ENCODE peak calls at places on chromosomes 7 and 10, in five cellular contexts. F is cardiac muscle cell, Z is cardiac fibroblast, P is AG10803, R is foreskin fibroblast. T is an unnamed sample.

GRCh38 chr10:110176626-110177025 is 30.8 kb upstream of the MXI1 start:
- DNase-seq in F (no peak), Z (no peak), P (no peak), R (no peak), T (no peak)

GRCh38 chr7:131145770-131146169 is 181.9 kb upstream of the MKLN1 start:
- DNase-seq in F (no peak), Z (no peak), P (no peak), R (no peak), T (no peak)

GRCh38 chr7:31437466-31437865 is 76.4 kb upstream of the ITPRID1 start:
- DNase-seq in F (no peak), Z (no peak), P (no peak), R (no peak), T (no peak)

GRCh38 chr7:7911339-7911738 is 57.3 kb upstream of the GLCCI1 start:
- DNase-seq in F (peak), Z (peak), P (peak), R (peak), T (peak)

GRCh38 chr10:76523215-76523614 is 1091.8 kb downstream of the LRMDA start:
- DNase-seq in F (no peak), Z (peak), P (no peak), R (no peak), T (no peak)

GRCh38 chr7:114243019-114243507 is 171.6 kb upstream of the FOXP2 start:
- DNase-seq in F (no peak), Z (no peak), P (no peak), R (peak), T (peak)

GRCh38 chr10:114181971-114182370 is 2.8 kb downstream of the TDRD1 start:
- DNase-seq in F (no peak), Z (no peak), P (no peak), R (no peak), T (no peak)

GRCh38 chr7:133053321-133053891 is 28.5 kb downstream of the CHCHD3 start:
- DNase-seq in F (peak), Z (peak), P (peak), R (peak), T (peak)

GRCh38 chr7:24972991-24973390 is 7.0 kb downstream of the OSBPL3 start:
- DNase-seq in F (peak), Z (no peak), P (peak), R (peak), T (no peak)

GRCh38 chr10:44463511-44464121 is 78.7 kb upstream of the CXCL12 start:
- DNase-seq in F (no peak), Z (peak), P (peak), R (peak), T (no peak)

GRCh38 chr7:149736478-149737360 is 36.7 kb downstream of the ZNF467 start:
- DNase-seq in F (peak), Z (no peak), P (no peak), R (no peak), T (no peak)

GRCh38 chr10:104582966-104583365 is 58.1 kb upstream of the SORCS3 start:
- DNase-seq in F (no peak), Z (no peak), P (no peak), R (no peak), T (no peak)

GRCh38 chr7:22238354-22239311 is 118.3 kb downstream of the RAPGEF5 start:
- DNase-seq in F (no peak), Z (no peak), P (peak), R (peak), T (no peak)

GRCh38 chr10:42986618-42987017 is 90.3 kb upstream of the RET start:
- DNase-seq in F (no peak), Z (no peak), P (peak), R (no peak), T (no peak)

GRCh38 chr7:163971-164881 is 28.1 kb upstream of the FAM20C start:
- DNase-seq in F (no peak), Z (no peak), P (no peak), R (no peak), T (no peak)

GRCh38 chr7:6151994-6152735 is 120.3 kb downstream of the CYTH3 start:
- DNase-seq in F (no peak), Z (no peak), P (no peak), R (no peak), T (no peak)

GRCh38 chr10:112332509-112333228 is 41.2 kb upstream of the ACSL5 start:
- DNase-seq in F (peak), Z (no peak), P (no peak), R (no peak), T (no peak)

GRCh38 chr10:33015798-33016547 is 57.9 kb upstream of the ITGB1 start:
- DNase-seq in F (peak), Z (peak), P (peak), R (peak), T (no peak)

GRCh38 chr10:114320249-114321116 is 81.4 kb downstream of the VWA2 start:
- DNase-seq in F (no peak), Z (no peak), P (no peak), R (no peak), T (no peak)

GRCh38 chr10:70777063-70777875 is 7.9 kb downstream of the TBATA start:
- DNase-seq in F (no peak), Z (no peak), P (no peak), R (no peak), T (no peak)

GRCh38 chr7:112204776-112205347 is 1.3 kb downstream of the DOCK4 start:
- DNase-seq in F (peak), Z (peak), P (peak), R (no peak), T (no peak)

GRCh38 chr10:89563861-89564478 is 28.6 kb upstream of the SLC16A12 start:
- DNase-seq in F (peak), Z (peak), P (peak), R (peak), T (no peak)

GRCh38 chr10:72911758-72912157 is 18.2 kb downstream of the OIT3 start:
- DNase-seq in F (no peak), Z (no peak), P (no peak), R (no peak), T (no peak)

GRCh38 chr10:61064356-61064755 is 120.4 kb upstream of the RHOBTB1 start:
- DNase-seq in F (no peak), Z (no peak), P (no peak), R (no peak), T (no peak)

GRCh38 chr7:157016352-157017041 is 6.0 kb upstream of the MNX1 start:
- DNase-seq in F (no peak), Z (no peak), P (no peak), R (no peak), T (no peak)

GRCh38 chr10:33413093-33413442 is 78.6 kb upstream of the NRP1 start:
- DNase-seq in F (no peak), Z (no peak), P (no peak), R (no peak), T (no peak)

GRCh38 chr7:94228223-94228622 is 166.5 kb upstream of the COL1A2 start:
- DNase-seq in F (no peak), Z (no peak), P (no peak), R (no peak), T (no peak)

GRCh38 chr7:121178869-121179497 is 149.8 kb upstream of the WNT16 start:
- DNase-seq in F (no peak), Z (no peak), P (no peak), R (no peak), T (no peak)

GRCh38 chr7:157930926-157931466 is 594.2 kb downstream of the DNAJB6 start:
- DNase-seq in F (no peak), Z (no peak), P (no peak), R (no peak), T (no peak)

GRCh38 chr10:35232509-35232908 is 103.8 kb upstream of the CCNY start:
- DNase-seq in F (no peak), Z (no peak), P (peak), R (no peak), T (no peak)

GRCh38 chr10:35237766-35238512 is 98.4 kb upstream of the CCNY start:
- DNase-seq in F (no peak), Z (no peak), P (no peak), R (no peak), T (no peak)

GRCh38 chr10:35231646-35232045 is 104.7 kb upstream of the CCNY start:
- DNase-seq in F (no peak), Z (no peak), P (no peak), R (no peak), T (no peak)

GRCh38 chr10:35234073-35234472 is 102.2 kb upstream of the CCNY start:
- DNase-seq in F (no peak), Z (no peak), P (no peak), R (no peak), T (no peak)

GRCh38 chr10:35236739-35237138 is 99.6 kb upstream of the CCNY start:
- DNase-seq in F (peak), Z (peak), P (peak), R (no peak), T (no peak)
- TF ChIP-seq CTCF in F (peak), Z (peak), P (peak), R (peak), T (peak)

GRCh38 chr7:20218261-20218660 is 1.1 kb upstream of the MACC1 start:
- DNase-seq in F (no peak), Z (no peak), P (no peak), R (no peak), T (no peak)
- H3K4me3 ChIP-seq in F (no peak), Z (no peak), P (no peak), R (no peak), T (no peak)

GRCh38 chr7:4136036-4136435 is 546.1 kb upstream of the FOXK1 start:
- DNase-seq in F (no peak), Z (no peak), P (no peak), R (no peak), T (no peak)

GRCh38 chr7:4134204-4134603 is 547.9 kb upstream of the FOXK1 start:
- DNase-seq in F (no peak), Z (no peak), P (no peak), R (no peak), T (no peak)

GRCh38 chr7:4138866-4139265 is 543.2 kb upstream of the FOXK1 start:
- DNase-seq in F (no peak), Z (no peak), P (no peak), R (no peak), T (no peak)

GRCh38 chr7:4134631-4135030 is 547.5 kb upstream of the FOXK1 start:
- DNase-seq in F (no peak), Z (no peak), P (no peak), R (no peak), T (no peak)

DNA sequence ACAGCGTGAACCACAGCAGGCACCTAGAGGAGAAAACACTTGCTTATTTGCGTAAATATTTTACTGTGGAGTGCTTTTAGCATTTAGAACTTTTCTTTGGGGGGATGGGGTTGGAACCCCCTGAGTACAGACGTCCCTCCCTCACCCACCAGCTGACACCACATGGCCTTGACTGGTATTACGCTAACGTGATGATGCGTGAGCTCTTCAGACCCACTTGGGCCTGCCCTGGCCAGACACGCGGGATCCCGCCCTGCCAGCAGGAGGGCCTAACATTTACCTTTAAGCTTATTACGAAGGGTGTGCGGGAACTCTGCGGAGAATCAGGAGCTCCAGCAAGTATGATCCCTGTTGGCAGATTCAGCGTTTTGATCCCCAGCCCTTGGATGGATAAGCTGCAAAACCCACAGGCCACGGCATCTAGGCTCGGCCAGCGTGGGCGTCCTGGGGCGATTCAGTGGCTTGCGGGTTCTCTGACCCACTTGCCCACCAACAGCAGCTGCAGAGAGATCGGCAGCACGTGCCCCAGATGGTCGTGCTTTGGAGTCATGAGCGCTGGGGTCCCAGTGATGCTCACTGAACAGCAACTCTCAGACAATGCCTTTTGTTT is 545.5 kb upstream of the FOXK1 start:
- DNase-seq in F (no peak), Z (no peak), P (no peak), R (no peak), T (no peak)
- TF ChIP-seq CTCF in F (no peak), Z (no peak), P (no peak), R (no peak), T (no peak)

GRCh38 chr10:48523212-48523819 is 81.6 kb downstream of the ARHGAP22 start:
- DNase-seq in F (peak), Z (peak), P (peak), R (peak), T (peak)
- H3K4me3 ChIP-seq in F (peak), Z (peak), P (peak), R (peak), T (peak)

GRCh38 chr10:239109-239508 is 103.9 kb downstream of the ZMYND11 start:
- DNase-seq in F (no peak), Z (no peak), P (no peak), R (peak), T (no peak)
- TF ChIP-seq CTCF in F (no peak), Z (no peak), P (no peak), R (no peak), T (no peak)

DNA sequence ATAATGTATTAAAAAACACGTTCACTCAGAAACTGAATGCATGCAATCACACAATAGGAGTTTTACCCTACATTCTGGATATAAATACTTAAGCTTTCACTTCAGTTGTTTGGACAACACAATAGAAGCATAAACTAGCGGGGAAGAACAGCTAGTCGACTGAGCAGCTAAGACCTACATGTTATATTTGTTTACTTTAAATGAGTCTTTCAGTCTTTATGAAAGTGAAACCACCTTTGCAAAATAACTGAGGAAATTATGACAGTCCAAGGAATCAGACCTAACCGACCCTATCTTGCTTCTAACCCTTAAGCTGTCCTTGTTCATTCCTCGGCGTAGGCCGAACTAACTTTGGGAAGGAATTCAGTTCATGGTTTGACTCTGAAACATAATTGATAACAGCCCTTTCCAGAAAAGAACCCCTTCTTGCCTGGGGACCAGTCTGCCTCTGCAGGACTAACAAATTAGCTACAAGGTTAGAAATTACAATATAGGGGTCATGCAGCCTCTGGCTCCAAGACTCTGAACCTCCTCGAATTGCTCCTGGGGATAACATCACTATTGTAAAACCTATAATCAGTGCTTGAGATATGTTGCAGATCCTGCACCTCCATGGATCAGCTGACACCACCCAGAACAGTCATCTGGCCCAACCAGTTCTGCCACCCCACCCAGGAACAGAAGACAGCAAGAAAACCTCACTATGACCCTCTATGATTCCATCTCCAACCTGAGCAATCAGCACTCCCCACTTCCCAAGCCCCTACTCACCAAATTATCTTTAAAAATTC is 185.1 kb upstream of the KLF6 start:
- DNase-seq in F (no peak), Z (no peak), P (no peak), R (no peak), T (no peak)
- H3K4me3 ChIP-seq in F (no peak), Z (no peak), P (no peak), R (no peak), T (no peak)

DNA sequence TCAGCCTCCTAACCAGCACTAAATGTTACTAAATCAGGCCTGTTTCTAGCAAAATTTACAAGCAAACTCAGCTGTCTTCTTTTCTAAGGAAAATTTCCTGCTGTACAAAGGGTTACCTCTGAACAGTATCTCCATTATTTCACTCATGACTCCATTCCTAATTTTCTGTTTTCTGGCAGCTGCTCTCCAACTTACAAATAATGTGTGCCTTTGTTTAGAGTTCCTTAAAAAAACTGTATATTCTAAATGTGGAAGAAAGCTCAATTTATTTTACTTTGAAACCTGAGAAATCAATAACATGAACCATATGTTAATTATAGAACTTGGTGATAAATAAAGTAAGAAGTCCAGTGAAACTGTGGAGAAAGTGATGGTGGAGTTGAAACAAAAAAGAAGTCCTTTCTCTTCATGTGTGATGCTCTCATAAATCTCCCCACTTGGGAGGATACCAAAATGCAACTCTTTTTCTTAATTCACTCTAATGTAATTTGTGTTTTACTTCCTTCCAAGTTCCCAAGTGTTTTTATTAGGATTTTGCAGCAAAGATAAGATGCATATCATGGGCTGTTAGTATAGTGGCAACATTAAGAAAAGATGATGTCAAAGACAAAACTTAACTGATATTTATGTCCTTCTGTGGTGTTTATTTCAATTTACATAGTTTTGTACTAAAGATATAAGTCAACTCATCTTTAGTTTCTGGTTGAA is 74.8 kb downstream of the CDK6 start:
- DNase-seq in F (no peak), Z (no peak), P (no peak), R (no peak), T (no peak)
- TF ChIP-seq CTCF in F (no peak), Z (no peak), P (no peak), R (no peak), T (no peak)

GRCh38 chr7:105268056-105268455 is 120.7 kb downstream of the SRPK2 start:
- DNase-seq in F (peak), Z (peak), P (peak), R (peak), T (peak)
- H3K4me3 ChIP-seq in F (no peak), Z (peak), P (no peak), R (peak), T (peak)